ENCODE peak calls at places on chromosomes 12 and 14, in ten cellular contexts. X is T1000; A is foreskin fibroblast; U is sciatic nerve; M is activated CD4-positive, alpha-beta T cell treated with anti-CD3 and anti-CD28 coated beads, Interleukin-2, amount 50 U/mL, for 1 hour; K is GM23248; F is SW480; T is activated CD8-positive, alpha-beta T cell treated with anti-CD3 and anti-CD28 coated beads, Interleukin-2, amount 10 ng/mL, durations not matched to agents 7 days and 5 days; V is activated gamma-delta T cell treated with Interleukin-2 at 50 U/mL for 16 hours; O is skeletal muscle cell. C is an unnamed sample.

GRCh38 chr14:25400607-25401206 is 350.8 kb upstream of the STXBP6 start:
- DNase-seq in X (peak), A (peak), U (peak), M (no peak), K (peak), F (peak), T (peak), V (no peak), O (no peak), C (peak)

GRCh38 chr14:75088566-75089373 is 19.3 kb downstream of the ZC2HC1C start:
- DNase-seq in X (peak), A (peak), U (no peak), M (peak), K (peak), F (peak), T (peak), V (peak), O (no peak), C (peak)

GRCh38 chr12:66668311-66668710 is 10.6 kb downstream of the GRIP1 start:
- DNase-seq in X (no peak), A (peak), U (no peak), M (no peak), K (no peak), F (no peak), T (no peak), V (no peak), O (peak), C (no peak)

GRCh38 chr14:79254069-79254775 is 957.1 kb downstream of the DIO2 start:
- DNase-seq in X (no peak), A (peak), U (no peak), M (no peak), K (peak), F (no peak), T (no peak), V (no peak), O (peak), C (no peak)

GRCh38 chr12:67269632-67270578 is 747 bp downstream of the CAND1 start:
- DNase-seq in X (no peak), A (peak), U (peak), M (peak), K (peak), F (peak), T (peak), V (peak), O (no peak), C (peak)

GRCh38 chr12:2582631-2583616 is 211.8 kb upstream of the FKBP4 start:
- DNase-seq in X (peak), A (peak), U (peak), M (peak), K (peak), F (peak), T (peak), V (peak), O (no peak), C (peak)

GRCh38 chr12:109255377-109255776 is 53.7 kb downstream of the FOXN4 start:
- DNase-seq in X (no peak), A (peak), U (no peak), M (no peak), K (peak), F (no peak), T (no peak), V (no peak), O (no peak), C (peak)

GRCh38 chr12:6533653-6534157 is 612 bp upstream of the GAPDH start:
- DNase-seq in X (peak), A (peak), U (peak), M (peak), K (peak), F (peak), T (peak), V (no peak), O (no peak), C (peak)

GRCh38 chr12:116818341-116818856 is 62.8 kb downstream of the HRK start:
- DNase-seq in X (no peak), A (peak), U (peak), M (peak), K (peak), F (no peak), T (peak), V (no peak), O (no peak), C (peak)

C was measured in SK-MEL-5.